ENCODE peak calls at places on chromosomes 3 and 15, in eight cellular contexts. One of them, this sample, is unnamed.

GRCh38 chr15:73927003-73927475 is 777 bp downstream of the LOXL1 start:
- DNase-seq in IMR-90: no peak
- DNase-seq in spleen: peak; percentile 91
- DNase-seq in thyroid gland: peak; percentile 84
- DNase-seq in stomach: peak; percentile 86
- DNase-seq in psoas muscle: peak; percentile 60
- DNase-seq in cardiac muscle cell: peak; percentile 74
- DNase-seq in sigmoid colon: peak; percentile 83
- DNase-seq in this sample: no peak

GRCh38 chr3:101619734-101620133 is 45.8 kb downstream of the PCNP start:
- DNase-seq in sigmoid colon: no peak
- DNase-seq in psoas muscle: no peak
- DNase-seq in spleen: no peak
- DNase-seq in IMR-90: no peak
- DNase-seq in cardiac muscle cell: no peak
- DNase-seq in thyroid gland: no peak
- DNase-seq in stomach: no peak
- DNase-seq in this sample: no peak

GRCh38 chr15:58467121-58467721 is 35.4 kb downstream of the LIPC start:
- DNase-seq in thyroid gland: peak; percentile 74
- DNase-seq in stomach: no peak
- DNase-seq in spleen: no peak
- DNase-seq in IMR-90: no peak
- DNase-seq in sigmoid colon: no peak
- DNase-seq in cardiac muscle cell: no peak
- DNase-seq in psoas muscle: no peak
- DNase-seq in this sample: no peak

GRCh38 chr3:17833786-17834559 is 91.5 kb upstream of the TBC1D5 start:
- DNase-seq in cardiac muscle cell: no peak
- DNase-seq in stomach: no peak
- DNase-seq in psoas muscle: no peak
- DNase-seq in sigmoid colon: no peak
- DNase-seq in thyroid gland: no peak
- DNase-seq in spleen: no peak
- DNase-seq in IMR-90: no peak
- DNase-seq in this sample: no peak

GRCh38 chr3:95280711-95281352 is 1218.0 kb downstream of the NSUN3 start:
- DNase-seq in stomach: no peak
- DNase-seq in psoas muscle: no peak
- DNase-seq in sigmoid colon: no peak
- DNase-seq in thyroid gland: no peak
- DNase-seq in spleen: no peak
- DNase-seq in cardiac muscle cell: no peak
- DNase-seq in IMR-90: no peak
- DNase-seq in this sample: no peak

GRCh38 chr3:76679510-76679909 is 360.4 kb upstream of the ROBO2 start:
- DNase-seq in IMR-90: no peak
- DNase-seq in stomach: no peak
- DNase-seq in sigmoid colon: no peak
- DNase-seq in spleen: no peak
- DNase-seq in thyroid gland: no peak
- DNase-seq in cardiac muscle cell: no peak
- DNase-seq in psoas muscle: no peak
- DNase-seq in this sample: no peak

GRCh38 chr3:71629289-71630252 is 46.0 kb upstream of the FOXP1 start:
- DNase-seq in IMR-90: peak; percentile 64
- DNase-seq in psoas muscle: peak; percentile 14
- DNase-seq in thyroid gland: peak; percentile 4
- DNase-seq in spleen: no peak
- DNase-seq in stomach: no peak
- DNase-seq in cardiac muscle cell: no peak
- DNase-seq in sigmoid colon: peak; percentile 64
- DNase-seq in this sample: no peak

GRCh38 chr15:68303134-68303533 is 25.6 kb downstream of the FEM1B start:
- DNase-seq in sigmoid colon: no peak
- DNase-seq in cardiac muscle cell: no peak
- DNase-seq in psoas muscle: no peak
- DNase-seq in IMR-90: no peak
- DNase-seq in stomach: no peak
- DNase-seq in thyroid gland: no peak
- DNase-seq in spleen: no peak
- DNase-seq in this sample: no peak

GRCh38 chr3:58150130-58150663 is 60.6 kb downstream of the DNASE1L3 start:
- DNase-seq in psoas muscle: no peak
- DNase-seq in spleen: no peak
- DNase-seq in cardiac muscle cell: no peak
- DNase-seq in thyroid gland: no peak
- DNase-seq in IMR-90: no peak
- DNase-seq in stomach: no peak
- DNase-seq in sigmoid colon: no peak
- DNase-seq in this sample: no peak

GRCh38 chr15:39184701-39185390 is 396.0 kb upstream of the THBS1 start:
- DNase-seq in spleen: no peak
- DNase-seq in thyroid gland: no peak
- DNase-seq in psoas muscle: no peak
- DNase-seq in IMR-90: no peak
- DNase-seq in sigmoid colon: no peak
- DNase-seq in stomach: no peak
- DNase-seq in cardiac muscle cell: no peak
- DNase-seq in this sample: no peak

GRCh38 chr3:182121424-182121823 is 409.7 kb downstream of the SOX2 start:
- DNase-seq in psoas muscle: no peak
- DNase-seq in thyroid gland: no peak
- DNase-seq in stomach: no peak
- DNase-seq in spleen: no peak
- DNase-seq in IMR-90: no peak
- DNase-seq in cardiac muscle cell: no peak
- DNase-seq in sigmoid colon: no peak
- DNase-seq in this sample: no peak

GRCh38 chr15:81865850-81866537 is 179.8 kb downstream of the MEX3B start:
- DNase-seq in thyroid gland: no peak
- DNase-seq in IMR-90: no peak
- DNase-seq in spleen: no peak
- DNase-seq in psoas muscle: no peak
- DNase-seq in stomach: no peak
- DNase-seq in cardiac muscle cell: no peak
- DNase-seq in sigmoid colon: no peak
- DNase-seq in this sample: no peak

GRCh38 chr3:47780727-47781325 is 867 bp downstream of the SMARCC1 start:
- DNase-seq in psoas muscle: no peak
- DNase-seq in thyroid gland: no peak
- DNase-seq in stomach: no peak
- DNase-seq in spleen: no peak
- DNase-seq in cardiac muscle cell: no peak
- DNase-seq in sigmoid colon: no peak
- DNase-seq in IMR-90: peak; percentile 32
- DNase-seq in this sample: no peak

GRCh38 chr3:164903820-164904451 is 174.4 kb downstream of the SI start:
- DNase-seq in sigmoid colon: no peak
- DNase-seq in IMR-90: no peak
- DNase-seq in spleen: no peak
- DNase-seq in thyroid gland: no peak
- DNase-seq in stomach: no peak
- DNase-seq in cardiac muscle cell: no peak
- DNase-seq in psoas muscle: no peak
- DNase-seq in this sample: no peak

GRCh38 chr15:65077981-65078352 is 1.4 kb downstream of the KBTBD13 start:
- DNase-seq in cardiac muscle cell: peak; percentile 31
- DNase-seq in psoas muscle: peak; percentile 74
- DNase-seq in thyroid gland: peak; percentile 65
- DNase-seq in stomach: peak; percentile 79
- DNase-seq in sigmoid colon: peak; percentile 89
- DNase-seq in spleen: peak; percentile 82
- DNase-seq in IMR-90: no peak
- DNase-seq in this sample: no peak

GRCh38 chr15:58182460-58183163 is 44.4 kb downstream of the AQP9 start:
- DNase-seq in sigmoid colon: no peak
- DNase-seq in thyroid gland: peak; percentile 43
- DNase-seq in stomach: peak; percentile 31
- DNase-seq in IMR-90: peak; percentile 41
- DNase-seq in cardiac muscle cell: peak; percentile 70
- DNase-seq in spleen: no peak
- DNase-seq in psoas muscle: peak; percentile 25
- DNase-seq in this sample: no peak

GRCh38 chr3:49198161-49198560 is 26.8 kb downstream of the KLHDC8B start:
- DNase-seq in thyroid gland: no peak
- DNase-seq in IMR-90: no peak
- DNase-seq in stomach: no peak
- DNase-seq in psoas muscle: no peak
- DNase-seq in spleen: no peak
- DNase-seq in cardiac muscle cell: no peak
- DNase-seq in sigmoid colon: no peak
- DNase-seq in this sample: no peak

GRCh38 chr3:127639173-127640030 is 10.4 kb downstream of the PODXL2 start:
- DNase-seq in sigmoid colon: peak; percentile 17
- DNase-seq in stomach: no peak
- DNase-seq in psoas muscle: no peak
- DNase-seq in thyroid gland: no peak
- DNase-seq in cardiac muscle cell: no peak
- DNase-seq in IMR-90: peak; percentile 47
- DNase-seq in spleen: no peak
- DNase-seq in this sample: no peak

GRCh38 chr3:127632441-127632840 is 3.5 kb downstream of the PODXL2 start:
- DNase-seq in cardiac muscle cell: no peak
- DNase-seq in IMR-90: no peak
- DNase-seq in stomach: no peak
- DNase-seq in psoas muscle: no peak
- DNase-seq in sigmoid colon: no peak
- DNase-seq in thyroid gland: no peak
- DNase-seq in spleen: no peak
- DNase-seq in this sample: no peak

GRCh38 chr15:56053046-56053400 is 59.6 kb upstream of the NEDD4 start:
- DNase-seq in sigmoid colon: no peak
- DNase-seq in psoas muscle: no peak
- DNase-seq in stomach: no peak
- DNase-seq in cardiac muscle cell: no peak
- DNase-seq in spleen: no peak
- DNase-seq in thyroid gland: no peak
- DNase-seq in IMR-90: no peak
- DNase-seq in this sample: no peak

GRCh38 chr15:76199106-76200082 is 111.9 kb downstream of the ETFA start:
- DNase-seq in IMR-90: peak; percentile 79
- DNase-seq in sigmoid colon: peak; percentile 88
- DNase-seq in cardiac muscle cell: no peak
- DNase-seq in psoas muscle: peak; percentile 88
- DNase-seq in thyroid gland: no peak
- DNase-seq in stomach: no peak
- DNase-seq in spleen: no peak
- DNase-seq in this sample: peak; percentile 59

DNA sequence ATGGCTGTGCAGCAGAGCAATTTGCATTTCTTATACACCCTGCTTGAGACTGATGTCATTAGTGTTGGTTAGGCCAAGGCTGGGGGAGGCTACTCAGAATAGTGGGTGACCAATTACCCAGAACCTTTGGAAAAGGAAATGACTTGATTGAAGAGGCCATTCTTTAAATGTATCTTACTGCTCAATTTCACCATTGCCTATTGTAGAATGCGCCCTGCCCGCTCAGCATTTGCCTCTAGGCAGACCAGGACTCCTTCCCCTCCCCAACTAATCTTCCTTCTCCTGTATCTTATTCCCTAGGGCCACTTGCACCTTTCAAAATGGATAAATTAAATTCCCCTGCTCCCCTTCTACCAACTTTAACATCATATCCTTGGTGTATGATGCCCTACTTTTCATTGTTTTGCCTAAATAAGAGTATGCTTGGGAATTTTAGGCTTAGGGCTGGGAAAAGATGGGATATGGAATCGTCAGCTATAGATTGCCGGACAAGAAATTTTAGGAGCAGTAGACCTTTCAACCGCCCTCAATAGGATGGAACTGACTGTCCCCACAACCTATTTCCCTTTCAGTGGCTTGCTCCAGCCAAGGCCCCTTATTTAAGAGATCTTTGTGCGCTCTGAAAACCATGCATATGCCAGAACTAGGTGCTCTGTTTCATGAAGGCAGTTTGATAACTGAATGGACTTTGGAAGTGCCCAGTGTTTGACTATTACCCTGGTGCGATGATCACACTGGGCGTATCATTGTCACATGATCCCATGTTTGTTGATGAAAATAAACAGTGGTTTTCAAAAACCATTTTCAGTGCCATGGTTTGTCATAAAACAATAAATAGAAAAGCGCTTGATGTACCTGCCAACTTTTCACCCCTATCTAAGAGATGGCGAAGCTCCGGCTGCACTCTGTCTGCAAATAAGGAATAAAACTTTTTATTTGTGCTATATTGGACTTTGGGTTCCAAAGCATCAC is 74.4 kb upstream of the TSEN2 start:
- DNase-seq in psoas muscle: no peak
- DNase-seq in stomach: peak; percentile 33
- DNase-seq in thyroid gland: no peak
- DNase-seq in sigmoid colon: no peak
- DNase-seq in cardiac muscle cell: no peak
- DNase-seq in spleen: no peak
- DNase-seq in IMR-90: no peak
- DNase-seq in this sample: no peak
- H3K27ac ChIP-seq in psoas muscle: no peak overlapping the region
- H3K27ac ChIP-seq in stomach: peak overlapping the region; percentile 61
- H3K27ac ChIP-seq in thyroid gland: no peak overlapping the region
- H3K27ac ChIP-seq in sigmoid colon: no peak overlapping the region
- H3K27ac ChIP-seq in cardiac muscle cell: no peak overlapping the region
- H3K27ac ChIP-seq in spleen: no peak overlapping the region
- H3K27ac ChIP-seq in IMR-90: no peak overlapping the region
- H3K27ac ChIP-seq in this sample: no peak overlapping the region

GRCh38 chr3:51995346-51996156 is at the start of gene RPL29:
- DNase-seq in IMR-90: peak; percentile 94
- DNase-seq in thyroid gland: peak; percentile 92
- DNase-seq in stomach: peak; percentile 93
- DNase-seq in sigmoid colon: peak; percentile 97
- DNase-seq in spleen: peak; percentile 94
- DNase-seq in psoas muscle: peak; percentile 90
- DNase-seq in cardiac muscle cell: peak; percentile 93
- DNase-seq in this sample: peak; percentile 86
- TF ChIP-seq CTCF in IMR-90: no peak
- TF ChIP-seq CTCF in thyroid gland: no peak
- TF ChIP-seq CTCF in stomach: no peak
- TF ChIP-seq CTCF in sigmoid colon: no peak
- TF ChIP-seq CTCF in spleen: peak; percentile 47
- TF ChIP-seq CTCF in psoas muscle: no peak
- TF ChIP-seq CTCF in cardiac muscle cell: no peak
- TF ChIP-seq CTCF in this sample: no peak

DNA sequence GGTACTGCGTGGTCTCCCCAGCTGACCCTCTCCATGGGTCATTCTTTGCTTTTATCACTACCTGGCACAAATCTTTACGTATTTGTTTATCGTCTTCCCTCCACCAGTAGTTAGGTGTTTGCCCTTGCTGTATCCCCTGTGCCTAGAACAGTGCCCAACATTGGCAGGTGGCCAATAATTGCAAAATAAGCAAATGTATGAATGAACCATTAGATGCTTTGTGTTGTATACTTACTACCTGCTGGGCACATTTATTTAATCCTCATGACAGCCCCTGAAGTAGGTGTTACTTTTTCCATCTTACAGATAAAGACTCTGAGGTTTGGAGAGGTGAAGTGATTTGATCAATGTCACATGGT is 1.9 kb upstream of the TWF2 start:
- DNase-seq in cardiac muscle cell: no peak
- DNase-seq in sigmoid colon: no peak
- DNase-seq in stomach: no peak
- DNase-seq in IMR-90: no peak
- DNase-seq in thyroid gland: no peak
- DNase-seq in psoas muscle: no peak
- DNase-seq in spleen: no peak
- DNase-seq in this sample: no peak
- H3K27ac ChIP-seq in cardiac muscle cell: no peak overlapping the region
- H3K27ac ChIP-seq in sigmoid colon: no peak overlapping the region
- H3K27ac ChIP-seq in stomach: peak overlapping the region; percentile 93
- H3K27ac ChIP-seq in IMR-90: peak overlapping the region; percentile 73
- H3K27ac ChIP-seq in thyroid gland: peak overlapping the region; percentile 72
- H3K27ac ChIP-seq in psoas muscle: peak overlapping the region; percentile 94
- H3K27ac ChIP-seq in spleen: no peak overlapping the region
- H3K27ac ChIP-seq in this sample: peak overlapping the region; percentile 90

GRCh38 chr3:30358871-30359270 is 247.5 kb upstream of the TGFBR2 start:
- DNase-seq in thyroid gland: no peak
- DNase-seq in stomach: no peak
- DNase-seq in cardiac muscle cell: no peak
- DNase-seq in spleen: no peak
- DNase-seq in sigmoid colon: no peak
- DNase-seq in IMR-90: no peak
- DNase-seq in psoas muscle: no peak
- DNase-seq in this sample: no peak
- TF ChIP-seq CTCF in thyroid gland: no peak
- TF ChIP-seq CTCF in stomach: no peak
- TF ChIP-seq CTCF in cardiac muscle cell: no peak
- TF ChIP-seq CTCF in spleen: no peak
- TF ChIP-seq CTCF in sigmoid colon: no peak
- TF ChIP-seq CTCF in IMR-90: no peak
- TF ChIP-seq CTCF in psoas muscle: no peak
- TF ChIP-seq CTCF in this sample: no peak

This sample was measured in RWPE2.